ENCODE peak calls at places on chromosomes 13 and 19, in ten cellular contexts. D is Peyer's patch; G is CD8-positive, alpha-beta T cell; L is activated T-cell treated with anti-CD3 and anti-CD28 coated beads for 48 hours; M is stimulated activated CD4-positive, alpha-beta T cell treated with anti-CD3 and anti-CD28 coated beads, Interleukin-15, amount 100 ng/mL, for 24 hours; O is stimulated activated CD8-positive, alpha-beta memory T cell treated with anti-CD3 and anti-CD28 coated beads, Interleukin-7, amount 100 ng/mL, for 1 hour; Q is GM04504; U is ecto neural progenitor cell; H is lower lobe of right lung; S is SK-N-SH. B is an unnamed sample.

GRCh38 chr19:40365613-40366401 is 17.3 kb downstream of the PLD3 start:
- DNase-seq in D (peak; percentile 72), O (no peak), Q (no peak), M (peak; percentile 73), S (peak; percentile 99), G (no peak), L (peak; percentile 66), U (peak; percentile 96), H (peak; percentile 83), B (peak; percentile 25)

GRCh38 chr19:3949294-3949693 is 16.4 kb downstream of the NMRK2 start:
- DNase-seq in Q (no peak), L (no peak), G (no peak), U (no peak), D (no peak), M (no peak), H (no peak), S (no peak), O (no peak), B (no peak)

GRCh38 chr13:102586615-102587014 is 10.2 kb upstream of the TPP2 start:
- DNase-seq in H (no peak), U (no peak), S (no peak), G (no peak), M (no peak), Q (no peak), D (no peak), O (no peak), L (no peak), B (no peak)

GRCh38 chr19:42074513-42075363 is 1.2 kb upstream of the ZNF574 start:
- DNase-seq in U (no peak), H (no peak), O (no peak), S (peak; percentile 59), Q (no peak), M (peak; percentile 20), G (no peak), D (peak; percentile 65), L (no peak), B (peak; percentile 59)

GRCh38 chr13:105774739-105775460 is 760.6 kb downstream of the EFNB2 start:
- DNase-seq in S (no peak), M (no peak), U (no peak), D (no peak), G (no peak), O (no peak), Q (no peak), L (no peak), H (no peak), B (no peak)

GRCh38 chr19:29119582-29119981 is 93.4 kb downstream of the UQCRFS1 start:
- DNase-seq in L (no peak), U (peak; percentile 53), D (no peak), H (no peak), Q (peak; percentile 1), G (no peak), S (peak; percentile 17), M (no peak), O (no peak), B (no peak)

GRCh38 chr13:25980255-25980654 is 71.6 kb downstream of the SHISA2 start:
- DNase-seq in S (peak; percentile 40), H (no peak), G (no peak), O (no peak), Q (no peak), M (peak; percentile 6), L (no peak), U (peak; percentile 60), D (no peak), B (no peak)

GRCh38 chr13:108915634-108916497 is 286.5 kb downstream of the MYO16 start:
- DNase-seq in D (peak; percentile 79), M (peak; percentile 90), Q (peak; percentile 50), O (peak; percentile 40), L (peak; percentile 72), H (peak; percentile 86), U (no peak), G (peak; percentile 62), S (no peak), B (peak; percentile 17)

GRCh38 chr19:11052391-11052790 is 36.9 kb upstream of the LDLR start:
- DNase-seq in Q (no peak), H (no peak), U (no peak), G (no peak), D (no peak), L (no peak), S (no peak), O (no peak), M (no peak), B (no peak)

GRCh38 chr19:1082165-1082927 is 12.8 kb downstream of the POLR2E start:
- DNase-seq in D (peak; percentile 99), H (peak; percentile 93), L (peak; percentile 84), Q (no peak), O (peak; percentile 67), M (peak; percentile 85), U (peak; percentile 98), G (peak; percentile 94), S (peak; percentile 92), B (peak; percentile 94)

GRCh38 chr13:20609145-20609544 is 42.2 kb downstream of the IFT88 start:
- DNase-seq in O (no peak), S (no peak), Q (no peak), G (no peak), M (no peak), D (no peak), L (no peak), H (no peak), U (no peak), B (no peak)

GRCh38 chr13:60328073-60328472 is 68.9 kb upstream of the TDRD3 start:
- DNase-seq in Q (no peak), H (no peak), S (no peak), U (no peak), D (no peak), O (no peak), G (no peak), M (no peak), L (no peak), B (no peak)

GRCh38 chr19:609001-609340 is 19.3 kb downstream of the HCN2 start:
- DNase-seq in H (peak; percentile 81), S (peak; percentile 89), U (no peak), D (no peak), O (no peak), M (no peak), L (no peak), G (no peak), Q (no peak), B (no peak)

GRCh38 chr19:55962186-55962585 is 14.6 kb downstream of the NLRP8 start:
- DNase-seq in D (no peak), Q (no peak), S (no peak), L (no peak), M (no peak), U (no peak), H (no peak), G (no peak), O (no peak), B (no peak)

GRCh38 chr13:79995334-79995733 is 345.6 kb downstream of the SPRY2 start:
- DNase-seq in L (no peak), S (no peak), U (no peak), Q (peak; percentile 82), M (no peak), O (no peak), D (no peak), G (no peak), H (no peak), B (no peak)

GRCh38 chr13:33545492-33545891 is 259.9 kb upstream of the STARD13 start:
- DNase-seq in Q (no peak), H (no peak), D (no peak), G (no peak), U (no peak), O (no peak), L (no peak), M (no peak), S (no peak), B (peak; percentile 57)

GRCh38 chr19:41670755-41671154 is 17.3 kb downstream of the CEACAM7 start:
- DNase-seq in U (no peak), L (no peak), Q (no peak), S (no peak), O (no peak), D (no peak), G (no peak), M (no peak), H (no peak), B (no peak)

GRCh38 chr19:18865973-18866799 is 29.8 kb downstream of the CERS1 start:
- DNase-seq in U (peak; percentile 84), G (peak; percentile 57), D (peak; percentile 77), H (peak; percentile 72), O (peak; percentile 27), Q (no peak), L (peak; percentile 64), M (peak; percentile 69), S (peak; percentile 98), B (no peak)

GRCh38 chr13:101706651-101707050 is 254.2 kb downstream of the ITGBL1 start:
- DNase-seq in G (no peak), L (no peak), U (no peak), S (no peak), D (no peak), Q (peak; percentile 96), M (peak; percentile 11), H (no peak), O (no peak), B (no peak)

GRCh38 chr19:44723952-44724319 is 24.6 kb upstream of the BCL3 start:
- DNase-seq in S (peak; percentile 87), D (peak; percentile 92), Q (peak; percentile 60), O (peak; percentile 67), L (peak; percentile 75), H (peak; percentile 84), U (peak; percentile 87), M (peak; percentile 81), G (peak; percentile 71), B (peak; percentile 74)

GRCh38 chr19:32652893-32653625 is 21.9 kb downstream of the ANKRD27 start:
- DNase-seq in L (no peak), U (no peak), Q (no peak), H (peak; percentile 79), G (no peak), S (peak; percentile 50), O (no peak), D (peak; percentile 65), M (no peak), B (no peak)

GRCh38 chr13:21579754-21580316 is 24.1 kb downstream of the MICU2 start:
- DNase-seq in D (no peak), U (no peak), M (no peak), Q (no peak), S (no peak), G (no peak), H (no peak), L (no peak), O (no peak), B (no peak)

GRCh38 chr13:97506511-97506910 is 72.5 kb downstream of the RAP2A start:
- DNase-seq in M (no peak), Q (peak; percentile 18), H (no peak), L (no peak), U (no peak), G (no peak), O (no peak), S (no peak), D (no peak), B (peak; percentile 10)

GRCh38 chr13:96481482-96481881 is 391.6 kb downstream of the HS6ST3 start:
- DNase-seq in O (no peak), M (no peak), U (no peak), H (no peak), D (no peak), S (no peak), Q (no peak), G (no peak), L (no peak), B (no peak)

GRCh38 chr13:23500858-23501257 is 67.4 kb upstream of the SACS start:
- DNase-seq in H (no peak), Q (peak; percentile 97), O (no peak), U (no peak), M (no peak), D (no peak), L (no peak), G (no peak), S (no peak), B (no peak)

GRCh38 chr19:48746738-48747575 is at the start of gene IZUMO1:
- DNase-seq in S (peak; percentile 89), O (no peak), H (peak; percentile 82), Q (peak; percentile 38), L (peak; percentile 45), U (peak; percentile 91), M (peak; percentile 72), D (peak; percentile 64), G (peak; percentile 42), B (no peak)

GRCh38 chr19:3366104-3366760 is at the start of gene NFIC:
- DNase-seq in G (no peak), L (peak; percentile 34), H (peak; percentile 83), S (peak; percentile 84), U (no peak), O (no peak), Q (peak; percentile 48), M (peak; percentile 70), D (peak; percentile 76), B (peak; percentile 32)

GRCh38 chr13:24251525-24251924 is 57.9 kb upstream of the C1QTNF9 start:
- DNase-seq in Q (no peak), M (peak; percentile 81), L (peak; percentile 63), G (peak; percentile 94), U (no peak), O (peak; percentile 53), D (no peak), H (no peak), S (no peak), B (no peak)

B was measured in NCI-H146.